ENCODE peak calls at places on chromosomes 11 and 22, in four cellular contexts. K is lower lobe of right lung, Z is Peyer's patch, Y is hepatocyte. M is an unnamed sample.

GRCh38 chr11:74671520-74672196 is 59.6 kb downstream of the CHRDL2 start:
- DNase-seq in Z (no peak), K (no peak), Y (no peak), M (no peak)

GRCh38 chr11:87144266-87144665 is 106.5 kb downstream of the TMEM135 start:
- DNase-seq in Y (no peak), Z (no peak), K (no peak), M (no peak)

GRCh38 chr11:9656864-9657263 is 7.0 kb upstream of the SWAP70 start:
- DNase-seq in K (no peak), Y (no peak), Z (no peak), M (no peak)

GRCh38 chr11:112226062-112226921 is at the start of gene PTS:
- DNase-seq in Z (peak; percentile 78), K (peak; percentile 92), Y (peak; percentile 96), M (peak; percentile 46)

GRCh38 chr22:36573815-36574350 is 44.9 kb upstream of the EIF3D start:
- DNase-seq in Y (no peak), Z (no peak), K (no peak), M (no peak)

GRCh38 chr11:71452354-71453020 is 516 bp upstream of the NADSYN1 start:
- DNase-seq in Z (peak; percentile 66), Y (peak; percentile 57), K (peak; percentile 65), M (no peak)

GRCh38 chr11:76026862-76027261 is 179.4 kb downstream of the WNT11 start:
- DNase-seq in Z (no peak), K (no peak), Y (no peak), M (no peak)

GRCh38 chr22:31350410-31350863 is 4.3 kb upstream of the PATZ1 start:
- DNase-seq in K (no peak), Z (no peak), Y (peak; percentile 58), M (no peak)

GRCh38 chr11:14519692-14520085 is 497 bp downstream of the PSMA1 start:
- DNase-seq in K (no peak), Z (no peak), Y (no peak), M (no peak)

GRCh38 chr11:64208796-64209562 is 2.5 kb downstream of the FERMT3 start:
- DNase-seq in K (no peak), Z (no peak), Y (no peak), M (no peak)

GRCh38 chr11:130847517-130847916 is 68.8 kb downstream of the SNX19 start:
- DNase-seq in K (no peak), Y (no peak), Z (no peak), M (peak; percentile 12)

GRCh38 chr22:41528132-41528766 is 16.0 kb downstream of the POLR3H start:
- DNase-seq in Z (no peak), K (no peak), Y (no peak), M (no peak)

GRCh38 chr11:22703040-22703439 is 36.6 kb downstream of the GAS2 start:
- DNase-seq in K (no peak), Z (no peak), Y (peak; percentile 90), M (peak; percentile 55)

GRCh38 chr11:129853508-129854228 is 38.0 kb downstream of the TMEM45B start:
- DNase-seq in Z (peak; percentile 71), K (peak; percentile 81), Y (peak; percentile 89), M (no peak)

GRCh38 chr22:46381731-46382130 is 46.2 kb downstream of the TRMU start:
- DNase-seq in Y (no peak), Z (no peak), K (no peak), M (no peak)

GRCh38 chr11:94106699-94107098 is 21.9 kb upstream of the PANX1 start:
- DNase-seq in K (no peak), Y (no peak), Z (no peak), M (no peak)

GRCh38 chr11:63666874-63667273 is 4.3 kb downstream of the ATL3 start:
- DNase-seq in K (no peak), Z (no peak), Y (no peak), M (no peak)

GRCh38 chr11:118789501-118790356 is 1.2 kb downstream of the DDX6 start:
- DNase-seq in Y (peak; percentile 45), K (no peak), Z (peak; percentile 26), M (no peak)

GRCh38 chr11:66639066-66639813 is 737 bp downstream of the RBM4 start:
- DNase-seq in K (no peak), Y (peak; percentile 60), Z (peak; percentile 38), M (no peak)

GRCh38 chr11:20000393-20001134 is 159.7 kb downstream of the DBX1 start:
- DNase-seq in Z (no peak), K (peak; percentile 51), Y (peak; percentile 61), M (no peak)

GRCh38 chr11:118176400-118177134 is at the start of gene SCN2B:
- DNase-seq in Z (no peak), Y (no peak), K (no peak), M (no peak)

GRCh38 chr22:46432164-46433068 is 96.9 kb downstream of the TRMU start:
- DNase-seq in Y (no peak), Z (peak; percentile 68), K (no peak), M (no peak)

GRCh38 chr11:117771197-117771596 is 25.8 kb downstream of the DSCAML1 start:
- DNase-seq in K (no peak), Y (no peak), Z (no peak), M (no peak)

GRCh38 chr22:49997221-49997599 is 15.4 kb downstream of the IL17REL start:
- DNase-seq in K (peak; percentile 63), Y (peak; percentile 48), Z (no peak), M (no peak)

GRCh38 chr11:77418981-77419592 is 54.8 kb downstream of the PAK1 start:
- DNase-seq in K (no peak), Y (peak; percentile 28), Z (no peak), M (no peak)

GRCh38 chr11:108486828-108487227 is 11.4 kb downstream of the POGLUT3 start:
- DNase-seq in Z (no peak), K (no peak), Y (no peak), M (no peak)

GRCh38 chr11:72224587-72225410 is at the start of gene INPPL1:
- DNase-seq in K (peak; percentile 73), Z (peak; percentile 53), Y (peak; percentile 87), M (no peak)

GRCh38 chr11:65291613-65292012 is 23.1 kb upstream of the CDC42EP2 start:
- DNase-seq in K (no peak), Y (peak; percentile 47), Z (no peak), M (no peak)

GRCh38 chr22:40928657-40929056 is 22.5 kb upstream of the RBX1 start:
- DNase-seq in Z (no peak), Y (no peak), K (no peak), M (no peak)

GRCh38 chr11:113977701-113978100 is 2.8 kb downstream of the HTR3A start:
- DNase-seq in Z (peak; percentile 78), Y (no peak), K (no peak), M (no peak)

GRCh38 chr22:23888615-23889401 is 5.4 kb upstream of the MIF start:
- DNase-seq in Z (no peak), Y (no peak), K (no peak), M (no peak)

GRCh38 chr22:19892925-19893324 is 38.3 kb upstream of the GNB1L start:
- DNase-seq in Y (no peak), K (no peak), Z (no peak), M (no peak)

GRCh38 chr11:63847363-63847762 is 8.5 kb downstream of the MARK2 start:
- DNase-seq in Z (no peak), K (no peak), Y (no peak), M (no peak)

GRCh38 chr11:1926156-1927031 is 6.9 kb downstream of the TNNT3 start:
- DNase-seq in K (no peak), Z (no peak), Y (no peak), M (no peak)

GRCh38 chr22:44622147-44622427 is 79.9 kb upstream of the PRR5 start:
- DNase-seq in K (no peak), Y (no peak), Z (no peak), M (no peak)

GRCh38 chr22:23384451-23384850 is 195.6 kb downstream of the IGLL1 start:
- DNase-seq in Z (no peak), Y (no peak), K (peak; percentile 49), M (no peak)

GRCh38 chr11:2912498-2912897 is 16.7 kb downstream of the PHLDA2 start:
- DNase-seq in Y (peak; percentile 95), Z (no peak), K (peak; percentile 93), M (no peak)

GRCh38 chr11:128645968-128646367 is 47.9 kb upstream of the FLI1 start:
- DNase-seq in Z (no peak), K (no peak), Y (no peak), M (no peak)

GRCh38 chr11:128648711-128649110 is 45.2 kb upstream of the FLI1 start:
- DNase-seq in Y (no peak), Z (no peak), K (no peak), M (no peak)

GRCh38 chr11:128642571-128642970 is 51.3 kb upstream of the FLI1 start:
- DNase-seq in Y (no peak), Z (no peak), K (no peak), M (no peak)

DNA sequence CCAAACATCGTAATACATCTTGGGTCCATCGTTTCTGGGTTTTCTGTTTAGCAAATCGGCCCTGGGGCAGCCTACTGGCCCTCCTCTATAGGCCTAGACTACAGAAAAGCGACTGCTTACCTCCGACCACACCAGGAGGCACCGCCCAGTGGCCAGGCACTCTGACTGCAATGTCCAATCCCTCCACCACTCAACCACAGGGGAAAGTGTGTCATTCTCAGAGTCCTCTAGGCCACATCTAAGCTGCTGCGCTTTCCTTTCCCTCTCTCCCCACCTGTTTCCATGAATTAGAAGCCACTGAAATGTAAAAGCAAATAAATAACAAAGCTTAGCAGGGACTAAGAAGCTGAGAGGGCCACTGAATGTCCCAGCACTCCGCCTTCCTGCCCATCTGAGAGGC is 50.2 kb upstream of the FLI1 start:
- DNase-seq in Y (no peak), Z (no peak), K (no peak), M (no peak)
- TF ChIP-seq CTCF in Y (no peak), Z (no peak), K (no peak), M (peak; percentile 10)

GRCh38 chr11:69297926-69298777 is 4.2 kb downstream of the MYEOV start:
- DNase-seq in Z (peak; percentile 72), Y (peak; percentile 77), K (peak; percentile 93), M (peak; percentile 88)
- H3K4me3 ChIP-seq in Z (peak overlapping the region; percentile 34), Y (no peak overlapping the region), K (peak overlapping the region; percentile 39), M (no peak overlapping the region)

DNA sequence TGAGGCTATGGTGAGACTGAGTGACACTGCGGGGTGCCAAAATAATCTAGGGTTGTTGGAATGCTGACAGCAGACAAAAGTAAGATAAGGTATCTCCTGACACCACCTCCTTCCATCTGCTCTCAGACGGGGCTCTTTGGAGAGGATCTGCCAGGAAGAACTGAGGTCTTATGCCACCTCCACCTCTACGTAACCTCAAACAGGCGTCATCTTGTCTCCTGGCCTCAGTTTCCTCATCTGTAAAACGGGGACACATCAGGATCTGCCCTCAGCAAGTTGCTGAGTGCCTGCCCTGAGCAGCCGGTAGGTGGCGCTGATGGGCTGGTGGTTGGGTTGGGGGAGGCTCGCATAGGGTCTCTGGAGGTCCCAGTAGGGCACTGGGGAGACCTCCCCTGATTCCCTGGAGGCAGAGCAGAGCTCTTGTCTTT is 1.7 kb upstream of the MYEOV start:
- DNase-seq in K (peak; percentile 54), Z (peak; percentile 49), Y (no peak), M (no peak)
- TF ChIP-seq CTCF in K (peak; percentile 89), Z (peak; percentile 79), Y (peak; percentile 64), M (peak; percentile 89)

GRCh38 chr22:20965104-20965887 is 1.8 kb upstream of the AIFM3 start:
- DNase-seq in Y (no peak), K (no peak), Z (no peak), M (no peak)

GRCh38 chr22:20964090-20964798 is 2.8 kb upstream of the AIFM3 start:
- DNase-seq in Z (no peak), K (no peak), Y (no peak), M (no peak)

GRCh38 chr22:20965888-20966855 is 883 bp upstream of the AIFM3 start:
- DNase-seq in K (no peak), Y (no peak), Z (no peak), M (no peak)

GRCh38 chr22:20963201-20964052 is 3.6 kb upstream of the AIFM3 start:
- DNase-seq in Z (no peak), K (no peak), Y (no peak), M (no peak)

GRCh38 chr22:20964799-20965103 is 2.3 kb upstream of the AIFM3 start:
- DNase-seq in K (no peak), Y (no peak), Z (no peak), M (no peak)
- H3K4me3 ChIP-seq in K (peak overlapping the region; percentile 27), Y (peak overlapping the region; percentile 45), Z (peak overlapping the region; percentile 53), M (peak overlapping the region; percentile 34)

M was measured in epithelial cell of proximal tubule.